ENCODE peak calls at places on chromosome 12, in ten cellular contexts. Y is K562, K is uterus, N is heart left ventricle, U is ovary, V is sigmoid colon, E is breast epithelium, Z is prostate gland, Q is IMR-90, I is tibial nerve. P is an unnamed sample.

GRCh38 chr12:44497044-44497443 is 379.1 kb downstream of the NELL2 start:
- DNase-seq in I (no peak), U (no peak), Q (no peak), E (no peak), Y (no peak), K (no peak), V (no peak), N (no peak), Z (no peak), P (no peak)

GRCh38 chr12:93061414-93062099 is 132.5 kb upstream of the EEA1 start:
- DNase-seq in Y (no peak), I (no peak), N (peak; percentile 58), Q (no peak), U (peak; percentile 18), Z (no peak), E (no peak), K (peak; percentile 27), V (peak; percentile 77), P (no peak)

GRCh38 chr12:14695685-14696084 is 714 bp downstream of the GUCY2C start:
- DNase-seq in Z (no peak), E (no peak), I (no peak), U (no peak), V (no peak), N (no peak), Y (no peak), Q (no peak), K (no peak), P (no peak)

GRCh38 chr12:8780389-8780788 is 42.0 kb upstream of the A2ML1 start:
- DNase-seq in I (no peak), Y (peak; percentile 28), Q (peak; percentile 44), E (no peak), U (no peak), Z (peak; percentile 25), N (no peak), V (no peak), K (no peak), P (no peak)

GRCh38 chr12:34396006-34396860 is 373.9 kb downstream of the ALG10 start:
- DNase-seq in Q (no peak), V (peak; percentile 36), N (no peak), Y (peak; percentile 0), Z (peak; percentile 3), I (no peak), E (peak; percentile 20), U (peak; percentile 10), K (peak; percentile 3), P (no peak)

GRCh38 chr12:2212537-2212936 is 159.8 kb downstream of the CACNA1C start:
- DNase-seq in Y (no peak), Z (no peak), K (no peak), V (no peak), I (no peak), Q (no peak), N (no peak), E (no peak), U (no peak), P (no peak)

GRCh38 chr12:19398376-19399363 is 40.6 kb upstream of the AEBP2 start:
- DNase-seq in U (no peak), N (no peak), I (no peak), Y (no peak), E (no peak), V (no peak), Z (no peak), K (no peak), Q (no peak), P (no peak)

GRCh38 chr12:72560370-72560769 is 288.2 kb downstream of the TRHDE start:
- DNase-seq in Y (no peak), Z (no peak), Q (no peak), V (no peak), E (no peak), I (no peak), N (no peak), U (no peak), K (no peak), P (no peak)

GRCh38 chr12:88300931-88301330 is 158.8 kb downstream of the TMTC3 start:
- DNase-seq in Z (no peak), Y (no peak), K (no peak), I (no peak), E (no peak), U (no peak), Q (peak; percentile 32), N (no peak), V (no peak), P (no peak)

GRCh38 chr12:133130038-133130807 is at the start of the genes ZNF10 and ZNF891:
- DNase-seq in E (peak; percentile 96), Z (peak; percentile 95), U (peak; percentile 97), N (peak; percentile 97), I (peak; percentile 93), K (peak; percentile 97), Y (peak; percentile 92), V (peak; percentile 98), Q (peak; percentile 96), P (peak; percentile 86)

GRCh38 chr12:3991798-3992580 is 118.8 kb upstream of the PARP11 start:
- DNase-seq in Z (no peak), Y (no peak), K (no peak), Q (no peak), I (no peak), N (no peak), E (no peak), U (no peak), V (no peak), P (no peak)

GRCh38 chr12:121061831-121062230 is 22.8 kb upstream of the OASL start:
- DNase-seq in Y (no peak), U (no peak), N (no peak), K (no peak), Z (no peak), I (no peak), V (no peak), E (no peak), Q (peak; percentile 13), P (no peak)

GRCh38 chr12:131784909-131785762 is 43.1 kb upstream of the MMP17 start:
- DNase-seq in Q (peak; percentile 41), Z (no peak), N (no peak), Y (no peak), V (peak; percentile 53), I (no peak), U (no peak), K (no peak), E (no peak), P (no peak)

GRCh38 chr12:69935651-69936100 is 110.6 kb downstream of the MYRFL start:
- DNase-seq in K (no peak), V (no peak), E (peak; percentile 62), N (no peak), I (no peak), Q (no peak), Y (no peak), U (no peak), Z (no peak), P (no peak)

GRCh38 chr12:69932154-69932553 is 107.1 kb downstream of the MYRFL start:
- DNase-seq in E (no peak), K (no peak), U (no peak), Q (no peak), I (no peak), Z (no peak), N (no peak), V (no peak), Y (no peak), P (no peak)

GRCh38 chr12:69936214-69936731 is 111.2 kb downstream of the MYRFL start:
- DNase-seq in N (no peak), Y (no peak), V (no peak), K (no peak), Z (no peak), Q (no peak), U (no peak), I (no peak), E (peak; percentile 55), P (no peak)

GRCh38 chr12:69934011-69934410 is 109.0 kb downstream of the MYRFL start:
- DNase-seq in E (no peak), Q (no peak), K (no peak), N (no peak), I (no peak), Z (no peak), V (no peak), Y (no peak), U (no peak), P (no peak)

GRCh38 chr12:69933115-69933552 is 108.1 kb downstream of the MYRFL start:
- DNase-seq in K (no peak), Q (no peak), Z (no peak), V (no peak), U (no peak), I (no peak), Y (no peak), E (no peak), N (no peak), P (no peak)
- H3K4me1 ChIP-seq in K (no peaks in the 10 kb centered on the region), Q (no peaks in the 10 kb centered on the region), Z (no peaks in the 10 kb centered on the region), V (no peaks in the 10 kb centered on the region), U (no peaks in the 10 kb centered on the region), I (no peaks in the 10 kb centered on the region), Y (no peaks in the 10 kb centered on the region), E (no peaks in the 10 kb centered on the region), N (no peaks in the 10 kb centered on the region), P (peaks cover 6% of the 10 kb centered on the region)

GRCh38 chr12:15883536-15883935 is 1.3 kb downstream of the STRAP start:
- DNase-seq in Q (peak; percentile 20), N (no peak), I (no peak), Z (no peak), E (no peak), K (no peak), U (no peak), V (no peak), Y (no peak), P (no peak)

GRCh38 chr12:15880721-15881120 is 1.5 kb upstream of the STRAP start:
- DNase-seq in N (no peak), K (no peak), V (no peak), Y (no peak), I (no peak), Z (no peak), Q (no peak), U (no peak), E (no peak), P (no peak)

GRCh38 chr12:15879413-15879812 is 2.8 kb upstream of the STRAP start:
- DNase-seq in Q (no peak), V (no peak), I (no peak), U (no peak), Y (no peak), Z (no peak), K (no peak), N (no peak), E (no peak), P (no peak)

GRCh38 chr12:15886372-15887042 is 4.3 kb downstream of the STRAP start:
- DNase-seq in I (no peak), U (no peak), Z (no peak), V (no peak), Q (no peak), Y (no peak), E (no peak), K (no peak), N (no peak), P (no peak)

GRCh38 chr12:15882055-15882971 is at the start of gene STRAP:
- DNase-seq in Z (peak; percentile 97), Y (peak; percentile 84), V (peak; percentile 99), Q (peak; percentile 97), I (peak; percentile 96), U (peak; percentile 98), K (peak; percentile 98), E (peak; percentile 96), N (peak; percentile 94), P (peak; percentile 81)
- TF ChIP-seq POLR2A in Z (peak; percentile 100), Y (peak; percentile 95), V (peak; percentile 99), Q (peak; percentile 95), I (peak; percentile 99), U (peak; percentile 99), K (peak; percentile 99), E (peak; percentile 98), N (peak; percentile 98), P (no peak)

GRCh38 chr12:50610171-50610570 is 105.4 kb downstream of the DIP2B start:
- DNase-seq in Q (no peak), Y (no peak), V (no peak), U (no peak), K (no peak), N (no peak), I (no peak), Z (no peak), E (no peak), P (no peak)
- H3K4me1 ChIP-seq in Q (peaks cover 4% of the 10 kb centered on the region), Y (no peaks in the 10 kb centered on the region), V (peaks cover 22% of the 10 kb centered on the region), U (peaks cover 19% of the 10 kb centered on the region), K (peaks cover 4% of the 10 kb centered on the region), N (peaks cover 32% of the 10 kb centered on the region), I (peaks cover 38% of the 10 kb centered on the region), Z (no peaks in the 10 kb centered on the region), E (peaks cover 2% of the 10 kb centered on the region), P (peaks cover 43% of the 10 kb centered on the region)

GRCh38 chr12:107365703-107366102 is 272.4 kb upstream of the CRY1 start:
- DNase-seq in N (no peak), Z (no peak), E (no peak), I (no peak), U (no peak), Q (no peak), K (no peak), V (no peak), Y (no peak), P (no peak)
- TF ChIP-seq POLR2A in N (no peak), Z (no peak), E (no peak), I (no peak), U (no peak), Q (no peak), K (no peak), V (no peak), Y (no peak), P (no peak)

P was measured in esophagus squamous epithelium.